ENCODE peak calls at places on chromosomes 6 and 20, in nine cellular contexts. O, G, J, U, M, S, W, Y and I are unnamed samples.

GRCh38 chr6:19851273-19852089 is 14.3 kb downstream of the ID4 start:
- DNase-seq in O (peak; percentile 75), G (peak; percentile 84), J (peak; percentile 31), U (no peak), M (no peak), S (peak; percentile 92), W (no peak), Y (no peak), I (peak; percentile 36)

GRCh38 chr6:98946877-98947410 is 802 bp downstream of the FBXL4 start:
- DNase-seq in O (no peak), G (peak; percentile 36), J (peak; percentile 50), U (no peak), M (peak; percentile 53), S (peak; percentile 28), W (peak; percentile 27), Y (no peak), I (no peak)

GRCh38 chr6:42142118-42142835 is at the start of gene C6orf132:
- DNase-seq in O (peak; percentile 92), G (peak; percentile 86), J (peak; percentile 86), U (no peak), M (peak; percentile 90), S (peak; percentile 60), W (peak; percentile 31), Y (peak; percentile 70), I (no peak)

GRCh38 chr6:8904754-8905153 is 469.4 kb upstream of the SLC35B3 start:
- DNase-seq in O (peak; percentile 74), G (no peak), J (no peak), U (no peak), M (no peak), S (no peak), W (no peak), Y (no peak), I (no peak)

GRCh38 chr6:13454286-13455221 is 32.8 kb downstream of the GFOD1 start:
- DNase-seq in O (peak; percentile 35), G (no peak), J (no peak), U (no peak), M (no peak), S (peak; percentile 78), W (no peak), Y (no peak), I (no peak)

GRCh38 chr6:131981624-131981978 is 30.4 kb upstream of the CCN2 start:
- DNase-seq in O (no peak), G (no peak), J (no peak), U (no peak), M (no peak), S (no peak), W (no peak), Y (no peak), I (no peak)

GRCh38 chr6:109865968-109866367 is 112.1 kb upstream of the GPR6 start:
- DNase-seq in O (peak; percentile 79), G (no peak), J (no peak), U (no peak), M (no peak), S (no peak), W (no peak), Y (no peak), I (no peak)

GRCh38 chr6:1910621-1911407 is 301.1 kb downstream of the FOXC1 start:
- DNase-seq in O (no peak), G (no peak), J (no peak), U (no peak), M (no peak), S (peak; percentile 11), W (no peak), Y (no peak), I (no peak)

GRCh38 chr20:24620937-24621519 is 151.6 kb downstream of the SYNDIG1 start:
- DNase-seq in O (no peak), G (no peak), J (no peak), U (no peak), M (no peak), S (no peak), W (no peak), Y (no peak), I (no peak)

GRCh38 chr6:91098006-91098405 is 511.1 kb upstream of the MAP3K7 start:
- DNase-seq in O (no peak), G (peak; percentile 18), J (no peak), U (no peak), M (no peak), S (no peak), W (no peak), Y (no peak), I (no peak)

GRCh38 chr6:5672581-5673011 is 334.1 kb downstream of the NRN1 start:
- DNase-seq in O (peak; percentile 49), G (peak; percentile 34), J (no peak), U (peak; percentile 67), M (no peak), S (peak; percentile 91), W (no peak), Y (peak; percentile 81), I (peak; percentile 62)

GRCh38 chr20:51327251-51327841 is 215.2 kb downstream of the NFATC2 start:
- DNase-seq in O (no peak), G (peak; percentile 31), J (no peak), U (no peak), M (no peak), S (peak; percentile 75), W (no peak), Y (peak; percentile 75), I (peak; percentile 92)

GRCh38 chr6:132513821-132514545 is 1.1 kb upstream of the STX7 start:
- DNase-seq in O (no peak), G (no peak), J (no peak), U (no peak), M (no peak), S (peak; percentile 41), W (no peak), Y (no peak), I (no peak)

GRCh38 chr6:145845557-145845956 is 31.0 kb upstream of the FBXO30 start:
- DNase-seq in O (no peak), G (no peak), J (no peak), U (no peak), M (no peak), S (no peak), W (no peak), Y (no peak), I (no peak)

GRCh38 chr20:62208805-62209755 is 11.0 kb downstream of the HRH3 start:
- DNase-seq in O (peak; percentile 83), G (no peak), J (no peak), U (no peak), M (no peak), S (no peak), W (peak; percentile 9), Y (no peak), I (no peak)

GRCh38 chr6:41577865-41578713 is 31.9 kb downstream of the FOXP4 start:
- DNase-seq in O (peak; percentile 88), G (peak; percentile 71), J (peak; percentile 37), U (no peak), M (no peak), S (peak; percentile 33), W (no peak), Y (no peak), I (no peak)

GRCh38 chr6:48471326-48471725 is 360.3 kb upstream of the PTCHD4 start:
- DNase-seq in O (no peak), G (no peak), J (no peak), U (no peak), M (no peak), S (no peak), W (no peak), Y (no peak), I (no peak)

GRCh38 chr6:11900662-11901598 is 111.2 kb upstream of the HIVEP1 start:
- DNase-seq in O (peak; percentile 61), G (no peak), J (no peak), U (no peak), M (no peak), S (no peak), W (no peak), Y (no peak), I (no peak)

GRCh38 chr6:36327226-36328009 is 9.3 kb downstream of the BNIP5 start:
- DNase-seq in O (peak; percentile 69), G (no peak), J (no peak), U (no peak), M (no peak), S (no peak), W (no peak), Y (no peak), I (no peak)

GRCh38 chr6:43997342-43997677 is 129.9 kb downstream of the MRPL14 start:
- DNase-seq in O (peak; percentile 43), G (no peak), J (peak; percentile 80), U (no peak), M (peak; percentile 67), S (no peak), W (no peak), Y (no peak), I (no peak)

DNA sequence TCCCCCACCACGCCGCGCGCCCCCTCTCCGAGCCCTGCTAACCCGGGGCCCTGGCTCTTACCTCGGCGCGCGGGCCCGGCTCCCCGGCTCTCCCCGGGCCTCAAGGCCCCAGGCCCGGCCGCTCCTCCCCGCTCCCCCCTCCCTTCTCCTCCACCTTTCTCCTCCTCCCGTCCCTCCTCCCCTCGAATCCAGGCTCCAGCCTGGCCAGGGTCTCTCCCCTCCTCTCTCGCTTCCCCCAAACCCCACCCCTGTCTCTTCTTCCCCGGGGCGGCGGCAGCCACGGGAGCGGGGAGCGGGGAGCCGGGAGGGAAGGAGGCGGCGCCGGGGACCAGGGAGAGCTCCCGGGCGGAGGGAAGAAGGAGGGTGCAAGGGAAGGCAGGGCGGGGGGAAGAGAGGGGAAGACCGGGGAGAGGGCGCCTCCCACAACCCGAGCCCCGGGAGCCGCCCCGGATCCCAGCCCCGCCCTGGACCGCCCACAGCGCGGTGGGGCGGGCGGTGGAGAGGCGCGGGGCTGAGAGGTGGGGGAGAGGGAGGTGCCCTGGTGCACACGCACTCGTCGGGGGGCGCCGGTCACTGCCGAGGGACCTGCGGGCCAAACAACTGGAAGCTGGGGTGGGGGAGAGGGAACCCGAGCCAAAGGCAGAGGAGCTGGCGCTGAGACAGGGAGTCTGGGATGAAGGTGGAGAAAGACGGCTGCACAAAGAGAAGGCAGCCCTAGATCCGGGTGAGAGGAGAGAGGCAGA is at the start of gene GABBR1:
- DNase-seq in O (peak; percentile 95), G (peak; percentile 95), J (peak; percentile 90), U (peak; percentile 53), M (peak; percentile 80), S (peak; percentile 87), W (peak; percentile 88), Y (peak; percentile 96), I (no peak)
- H3K4me3 ChIP-seq in O (peak within 1 kb of the TSS; percentile 92), G (peak within 1 kb of the TSS; percentile 53), J (peak within 1 kb of the TSS; percentile 60), U (peak within 1 kb of the TSS; percentile 80), M (peak within 1 kb of the TSS; percentile 77), S (peak within 1 kb of the TSS; percentile 74), W (peak within 1 kb of the TSS; percentile 81), Y (peak within 1 kb of the TSS; percentile 85), I (peak within 1 kb of the TSS; percentile 79)

GRCh38 chr20:10647471-10647870 is 26.3 kb downstream of the JAG1 start:
- DNase-seq in O (peak; percentile 83), G (peak; percentile 53), J (no peak), U (no peak), M (no peak), S (peak; percentile 72), W (no peak), Y (peak; percentile 68), I (no peak)
- TF ChIP-seq CTCF in O (peak; percentile 85), G (peak; percentile 40), J (no peak), U (peak; percentile 56), M (no peak), S (peak; percentile 75), W (peak; percentile 26), Y (peak; percentile 28), I (peak; percentile 25)

GRCh38 chr6:117463762-117464665 is 18.5 kb upstream of the DCBLD1 start:
- DNase-seq in O (no peak), G (peak; percentile 30), J (no peak), U (no peak), M (no peak), S (peak; percentile 64), W (no peak), Y (no peak), I (no peak)
- H3K4me3 ChIP-seq in O (no peak overlapping the region), G (no peak overlapping the region), J (no peak overlapping the region), U (no peak overlapping the region), M (no peak overlapping the region), S (no peak overlapping the region), W (no peak overlapping the region), Y (no peak overlapping the region), I (peak overlapping the region; percentile 21)

GRCh38 chr20:32823078-32823477 is 3.3 kb downstream of the MAPRE1 start:
- DNase-seq in O (no peak), G (peak; percentile 75), J (no peak), U (peak; percentile 66), M (no peak), S (peak; percentile 88), W (no peak), Y (no peak), I (no peak)
- TF ChIP-seq CTCF in O (peak; percentile 65), G (peak; percentile 17), J (no peak), U (peak; percentile 45), M (no peak), S (peak; percentile 47), W (no peak), Y (no peak), I (peak; percentile 12)